ENCODE peak calls at places on chromosomes 16 and 17, in ten cellular contexts. J is A549, U is transverse colon, Y is HCT116, P is ovary, T is IMR-90, L is gastrocnemius medialis, D is GM12891, F is HepG2, I is right lobe of liver. C is an unnamed sample.

GRCh38 chr17:16516594-16517018 is 24.6 kb upstream of the LRRC75A start:
- DNase-seq in J (peak; percentile 47), U (no peak), Y (peak; percentile 22), P (peak; percentile 46), T (peak; percentile 80), L (no peak), D (no peak), F (no peak), I (no peak), C (peak; percentile 73)

GRCh38 chr16:64152010-64152767 is 969.7 kb downstream of the CDH11 start:
- DNase-seq in J (no peak), U (no peak), Y (no peak), P (no peak), T (no peak), L (no peak), D (no peak), F (no peak), I (no peak), C (no peak)

GRCh38 chr16:927406-927805 is 43.4 kb downstream of the LMF1 start:
- DNase-seq in J (no peak), U (no peak), Y (no peak), P (no peak), T (no peak), L (no peak), D (no peak), F (no peak), I (no peak), C (no peak)

GRCh38 chr16:65070831-65071230 is 51.0 kb downstream of the CDH11 start:
- DNase-seq in J (peak; percentile 87), U (peak; percentile 52), Y (no peak), P (peak; percentile 73), T (peak; percentile 99), L (peak; percentile 92), D (no peak), F (peak; percentile 70), I (peak; percentile 28), C (peak; percentile 59)

GRCh38 chr16:65005696-65006095 is 116.2 kb downstream of the CDH11 start:
- DNase-seq in J (no peak), U (no peak), Y (no peak), P (no peak), T (peak; percentile 46), L (no peak), D (no peak), F (no peak), I (no peak), C (no peak)

GRCh38 chr16:46884513-46885293 is 541 bp downstream of the GPT2 start:
- DNase-seq in J (no peak), U (peak; percentile 28), Y (no peak), P (no peak), T (peak; percentile 20), L (no peak), D (no peak), F (no peak), I (peak; percentile 32), C (no peak)

GRCh38 chr17:51801626-51802025 is 356.9 kb downstream of the CA10 start:
- DNase-seq in J (no peak), U (no peak), Y (no peak), P (no peak), T (no peak), L (no peak), D (no peak), F (no peak), I (no peak), C (no peak)

GRCh38 chr17:70629902-70630301 is 460.6 kb downstream of the KCNJ2 start:
- DNase-seq in J (peak; percentile 27), U (no peak), Y (no peak), P (no peak), T (peak; percentile 13), L (no peak), D (no peak), F (no peak), I (no peak), C (no peak)

GRCh38 chr17:2343421-2343820 is 6.1 kb downstream of the SGSM2 start:
- DNase-seq in J (no peak), U (peak; percentile 19), Y (no peak), P (no peak), T (no peak), L (no peak), D (no peak), F (no peak), I (no peak), C (no peak)

GRCh38 chr17:2335726-2336214 is 487 bp downstream of the TSR1 start:
- DNase-seq in J (no peak), U (peak; percentile 11), Y (no peak), P (no peak), T (no peak), L (peak; percentile 25), D (no peak), F (no peak), I (no peak), C (no peak)

GRCh38 chr17:2336215-2337151 is at the start of gene TSR1:
- DNase-seq in J (peak; percentile 94), U (peak; percentile 93), Y (peak; percentile 74), P (peak; percentile 87), T (peak; percentile 88), L (peak; percentile 89), D (peak; percentile 98), F (peak; percentile 87), I (peak; percentile 93), C (peak; percentile 97)

GRCh38 chr17:2337152-2337810 is at the start of gene SGSM2:
- DNase-seq in J (peak; percentile 55), U (peak; percentile 65), Y (no peak), P (peak; percentile 64), T (peak; percentile 34), L (no peak), D (peak; percentile 81), F (peak; percentile 42), I (peak; percentile 62), C (peak; percentile 59)

DNA sequence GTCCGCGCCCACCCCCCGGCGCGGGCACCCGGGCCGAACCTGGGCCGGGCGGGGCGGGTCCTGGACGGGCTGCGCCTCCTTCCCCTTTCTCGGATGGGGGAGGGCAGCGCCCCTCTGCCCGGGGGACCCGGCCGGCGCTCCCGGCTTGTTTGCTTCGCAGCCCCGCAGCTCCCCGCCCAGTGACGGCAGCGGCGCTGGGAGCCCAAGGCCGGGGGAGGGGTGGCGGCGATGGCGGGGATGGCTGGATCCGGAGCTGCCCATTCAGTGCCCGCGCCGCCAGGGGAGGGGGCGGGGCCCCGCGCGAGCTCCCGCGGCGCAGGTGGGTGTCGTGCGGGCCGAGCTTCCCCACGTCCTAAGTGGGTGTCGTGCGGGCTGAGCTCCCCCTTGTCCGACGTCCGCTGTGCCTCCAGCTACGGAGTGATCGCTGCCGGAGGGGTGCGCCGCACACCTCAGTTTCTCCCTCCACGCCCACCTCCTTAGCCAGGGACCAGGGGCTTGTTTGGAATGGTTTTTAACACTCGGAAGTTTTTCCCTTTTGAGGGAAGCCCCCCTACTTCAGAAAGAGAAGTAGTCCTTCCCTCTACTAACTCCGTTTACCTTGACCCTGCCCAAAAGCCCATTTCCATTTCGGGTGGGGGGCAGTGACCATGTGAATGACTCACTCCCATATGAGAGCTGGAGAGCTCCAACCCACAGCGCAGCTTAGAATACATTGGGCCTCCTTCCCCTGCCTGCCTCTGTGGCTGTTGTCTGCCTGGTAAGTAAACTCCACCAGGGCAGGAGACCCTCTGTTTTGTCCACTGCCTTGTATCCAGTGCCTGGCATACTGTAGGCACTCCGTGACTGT is 733 bp downstream of the SGSM2 start:
- DNase-seq in J (peak; percentile 65), U (peak; percentile 76), Y (no peak), P (peak; percentile 64), T (peak; percentile 44), L (peak; percentile 64), D (peak; percentile 64), F (peak; percentile 46), I (peak; percentile 71), C (peak; percentile 69)
- TF ChIP-seq POLR2A in J (no peak), U (peak; percentile 32), Y (no peak), P (no peak), T (peak; percentile 55), L (peak; percentile 56), D (no peak), F (no peak), I (peak; percentile 32), C (no peak)

GRCh38 chr16:10936585-10936984 is 5.7 kb downstream of the DEXI start:
- DNase-seq in J (no peak), U (no peak), Y (no peak), P (no peak), T (no peak), L (no peak), D (no peak), F (no peak), I (no peak), C (no peak)

GRCh38 chr16:10937068-10937859 is 5.0 kb downstream of the DEXI start:
- DNase-seq in J (no peak), U (no peak), Y (no peak), P (no peak), T (no peak), L (peak; percentile 61), D (no peak), F (no peak), I (peak; percentile 56), C (no peak)

GRCh38 chr16:10938844-10939648 is 3.2 kb downstream of the DEXI start:
- DNase-seq in J (no peak), U (no peak), Y (no peak), P (no peak), T (no peak), L (no peak), D (no peak), F (peak; percentile 56), I (no peak), C (no peak)

GRCh38 chr16:10939649-10940206 is 2.5 kb downstream of the DEXI start:
- DNase-seq in J (no peak), U (no peak), Y (no peak), P (no peak), T (no peak), L (no peak), D (no peak), F (no peak), I (no peak), C (no peak)

GRCh38 chr16:10938321-10938720 is 3.9 kb downstream of the DEXI start:
- DNase-seq in J (no peak), U (no peak), Y (no peak), P (no peak), T (no peak), L (peak; percentile 73), D (no peak), F (no peak), I (no peak), C (no peak)
- TF ChIP-seq POLR2A in J (no peak), U (no peak), Y (no peak), P (no peak), T (no peak), L (peak; percentile 31), D (peak; percentile 66), F (no peak), I (no peak), C (no peak)

GRCh38 chr16:88831838-88832237 is 20.1 kb upstream of the APRT start:
- DNase-seq in J (no peak), U (no peak), Y (no peak), P (no peak), T (no peak), L (no peak), D (no peak), F (peak; percentile 23), I (no peak), C (peak; percentile 52)
- TF ChIP-seq POLR2A in J (no peak), U (no peak), Y (no peak), P (no peak), T (no peak), L (no peak), D (no peak), F (no peak), I (no peak), C (no peak)

GRCh38 chr17:7588553-7589203 is 1.2 kb downstream of the SOX15 start:
- DNase-seq in J (no peak), U (no peak), Y (no peak), P (no peak), T (no peak), L (no peak), D (no peak), F (no peak), I (no peak), C (no peak)

GRCh38 chr17:7587831-7588230 is 2.1 kb downstream of the SOX15 start:
- DNase-seq in J (no peak), U (no peak), Y (no peak), P (no peak), T (no peak), L (no peak), D (no peak), F (no peak), I (no peak), C (no peak)

GRCh38 chr17:7589891-7590611 is at the start of gene SOX15:
- DNase-seq in J (no peak), U (no peak), Y (no peak), P (no peak), T (peak; percentile 57), L (no peak), D (no peak), F (no peak), I (no peak), C (peak; percentile 55)

GRCh38 chr17:7590743-7591142 is 849 bp upstream of the SOX15 start:
- DNase-seq in J (peak; percentile 44), U (no peak), Y (no peak), P (no peak), T (peak; percentile 70), L (peak; percentile 67), D (no peak), F (no peak), I (no peak), C (no peak)

GRCh38 chr17:7589204-7589868 is 558 bp downstream of the SOX15 start:
- DNase-seq in J (peak; percentile 72), U (peak; percentile 81), Y (no peak), P (peak; percentile 87), T (peak; percentile 83), L (peak; percentile 87), D (peak; percentile 91), F (no peak), I (peak; percentile 77), C (no peak)
- TF ChIP-seq POLR2A in J (no peak), U (no peak), Y (no peak), P (peak; percentile 19), T (peak; percentile 41), L (no peak), D (no peak), F (no peak), I (no peak), C (no peak)

C was measured in H54.